ENCODE peak calls at places on chromosomes 1 and 21, in four cellular contexts. One of them, this sample, is unnamed.

GRCh38 chr1:220441211-220441610 is 86.7 kb upstream of the MARK1 start:
- DNase-seq in activated CD4-positive, alpha-beta T cell treated with anti-CD3 and anti-CD28 coated beads, Interleukin-2, amount 50 U/mL, for 1 hour: no peak
- DNase-seq in activated T-helper 1 cell treated with Interleukin-2 at 50 U/mL for 16 hours: no peak
- DNase-seq in mucosa of gallbladder: no peak
- DNase-seq in this sample: no peak

GRCh38 chr1:81472387-81472786 is 328.3 kb upstream of the ADGRL2 start:
- DNase-seq in activated T-helper 1 cell treated with Interleukin-2 at 50 U/mL for 16 hours: no peak
- DNase-seq in activated CD4-positive, alpha-beta T cell treated with anti-CD3 and anti-CD28 coated beads, Interleukin-2, amount 50 U/mL, for 1 hour: no peak
- DNase-seq in mucosa of gallbladder: no peak
- DNase-seq in this sample: no peak

GRCh38 chr21:32392299-32392879 is 423 bp downstream of the URB1 start:
- DNase-seq in activated CD4-positive, alpha-beta T cell treated with anti-CD3 and anti-CD28 coated beads, Interleukin-2, amount 50 U/mL, for 1 hour: no peak
- DNase-seq in mucosa of gallbladder: no peak
- DNase-seq in activated T-helper 1 cell treated with Interleukin-2 at 50 U/mL for 16 hours: no peak
- DNase-seq in this sample: no peak

GRCh38 chr1:155130272-155131006 is 2.8 kb downstream of the EFNA1 start:
- DNase-seq in activated T-helper 1 cell treated with Interleukin-2 at 50 U/mL for 16 hours: no peak
- DNase-seq in activated CD4-positive, alpha-beta T cell treated with anti-CD3 and anti-CD28 coated beads, Interleukin-2, amount 50 U/mL, for 1 hour: no peak
- DNase-seq in mucosa of gallbladder: no peak
- DNase-seq in this sample: no peak

GRCh38 chr1:47630346-47630745 is 192.5 kb downstream of the FOXD2 start:
- DNase-seq in activated T-helper 1 cell treated with Interleukin-2 at 50 U/mL for 16 hours: no peak
- DNase-seq in mucosa of gallbladder: no peak
- DNase-seq in activated CD4-positive, alpha-beta T cell treated with anti-CD3 and anti-CD28 coated beads, Interleukin-2, amount 50 U/mL, for 1 hour: no peak
- DNase-seq in this sample: no peak

GRCh38 chr1:73092383-73092782 is 810.0 kb upstream of the NEGR1 start:
- DNase-seq in mucosa of gallbladder: no peak
- DNase-seq in activated T-helper 1 cell treated with Interleukin-2 at 50 U/mL for 16 hours: no peak
- DNase-seq in activated CD4-positive, alpha-beta T cell treated with anti-CD3 and anti-CD28 coated beads, Interleukin-2, amount 50 U/mL, for 1 hour: no peak
- DNase-seq in this sample: no peak

GRCh38 chr21:25464275-25464674 is 143.0 kb downstream of the MRPL39 start:
- DNase-seq in mucosa of gallbladder: no peak
- DNase-seq in activated T-helper 1 cell treated with Interleukin-2 at 50 U/mL for 16 hours: no peak
- DNase-seq in activated CD4-positive, alpha-beta T cell treated with anti-CD3 and anti-CD28 coated beads, Interleukin-2, amount 50 U/mL, for 1 hour: no peak
- DNase-seq in this sample: no peak

GRCh38 chr1:14282583-14283186 is 315.8 kb upstream of the KAZN start:
- DNase-seq in mucosa of gallbladder: no peak
- DNase-seq in activated CD4-positive, alpha-beta T cell treated with anti-CD3 and anti-CD28 coated beads, Interleukin-2, amount 50 U/mL, for 1 hour: no peak
- DNase-seq in activated T-helper 1 cell treated with Interleukin-2 at 50 U/mL for 16 hours: no peak
- DNase-seq in this sample: no peak

GRCh38 chr1:15803380-15803779 is 4.1 kb downstream of the UQCRHL start:
- DNase-seq in mucosa of gallbladder: no peak
- DNase-seq in activated CD4-positive, alpha-beta T cell treated with anti-CD3 and anti-CD28 coated beads, Interleukin-2, amount 50 U/mL, for 1 hour: peak; percentile 12
- DNase-seq in activated T-helper 1 cell treated with Interleukin-2 at 50 U/mL for 16 hours: no peak
- DNase-seq in this sample: no peak

GRCh38 chr1:153490272-153491051 is 30.0 kb upstream of the S100A7 start:
- DNase-seq in activated T-helper 1 cell treated with Interleukin-2 at 50 U/mL for 16 hours: no peak
- DNase-seq in activated CD4-positive, alpha-beta T cell treated with anti-CD3 and anti-CD28 coated beads, Interleukin-2, amount 50 U/mL, for 1 hour: no peak
- DNase-seq in mucosa of gallbladder: peak; percentile 32
- DNase-seq in this sample: peak; percentile 79

GRCh38 chr1:207871117-207871649 is 39.7 kb downstream of the CD34 start:
- DNase-seq in mucosa of gallbladder: no peak
- DNase-seq in activated CD4-positive, alpha-beta T cell treated with anti-CD3 and anti-CD28 coated beads, Interleukin-2, amount 50 U/mL, for 1 hour: no peak
- DNase-seq in activated T-helper 1 cell treated with Interleukin-2 at 50 U/mL for 16 hours: no peak
- DNase-seq in this sample: no peak

GRCh38 chr1:157968951-157969350 is 24.5 kb upstream of the KIRREL1 start:
- DNase-seq in mucosa of gallbladder: no peak
- DNase-seq in activated T-helper 1 cell treated with Interleukin-2 at 50 U/mL for 16 hours: no peak
- DNase-seq in activated CD4-positive, alpha-beta T cell treated with anti-CD3 and anti-CD28 coated beads, Interleukin-2, amount 50 U/mL, for 1 hour: no peak
- DNase-seq in this sample: no peak

GRCh38 chr1:199029401-199029800 is 390.6 kb downstream of the PTPRC start:
- DNase-seq in activated T-helper 1 cell treated with Interleukin-2 at 50 U/mL for 16 hours: no peak
- DNase-seq in mucosa of gallbladder: no peak
- DNase-seq in activated CD4-positive, alpha-beta T cell treated with anti-CD3 and anti-CD28 coated beads, Interleukin-2, amount 50 U/mL, for 1 hour: no peak
- DNase-seq in this sample: no peak

GRCh38 chr1:87795615-87796337 is 467.1 kb downstream of the LMO4 start:
- DNase-seq in activated CD4-positive, alpha-beta T cell treated with anti-CD3 and anti-CD28 coated beads, Interleukin-2, amount 50 U/mL, for 1 hour: no peak
- DNase-seq in mucosa of gallbladder: peak; percentile 38
- DNase-seq in activated T-helper 1 cell treated with Interleukin-2 at 50 U/mL for 16 hours: no peak
- DNase-seq in this sample: peak; percentile 30

GRCh38 chr1:59061876-59062275 is 235.0 kb upstream of the FGGY start:
- DNase-seq in activated CD4-positive, alpha-beta T cell treated with anti-CD3 and anti-CD28 coated beads, Interleukin-2, amount 50 U/mL, for 1 hour: no peak
- DNase-seq in mucosa of gallbladder: peak; percentile 70
- DNase-seq in activated T-helper 1 cell treated with Interleukin-2 at 50 U/mL for 16 hours: no peak
- DNase-seq in this sample: peak; percentile 43